ENCODE peak calls at places on chromosomes 7 and 10, in nine cellular contexts. H, U, S, E, V, J, F, T and B are unnamed samples.

GRCh38 chr7:80231719-80232118 is 97.1 kb downstream of the GNAI1 start:
- DNase-seq in S (peak), V (no peak), E (no peak), U (no peak), J (peak), F (peak), T (no peak), H (no peak), B (no peak)

GRCh38 chr10:110269641-110270318 is 34.9 kb downstream of the SMNDC1 start:
- DNase-seq in V (no peak), T (no peak), J (no peak), S (no peak), H (no peak), E (no peak), U (peak), F (peak), B (peak)

GRCh38 chr10:110531687-110532086 is 34.0 kb downstream of the DUSP5 start:
- DNase-seq in F (no peak), V (no peak), E (no peak), J (no peak), H (no peak), S (no peak), U (no peak), T (no peak), B (no peak)

GRCh38 chr10:91745086-91745831 is 53.0 kb upstream of the TNKS2 start:
- DNase-seq in E (no peak), F (no peak), J (no peak), S (peak), U (peak), V (no peak), T (peak), H (no peak), B (no peak)

GRCh38 chr10:117694251-117694650 is 151.7 kb downstream of the EMX2 start:
- DNase-seq in V (no peak), S (no peak), T (no peak), F (no peak), U (no peak), J (no peak), H (no peak), E (no peak), B (no peak)

GRCh38 chr10:33497338-33497737 is 162.9 kb upstream of the NRP1 start:
- DNase-seq in F (no peak), U (no peak), E (no peak), V (no peak), T (no peak), S (no peak), J (no peak), H (no peak), B (no peak)

GRCh38 chr10:78301891-78302738 is 268.5 kb downstream of the RPS24 start:
- DNase-seq in J (no peak), U (peak), T (peak), H (no peak), E (no peak), V (no peak), F (peak), S (peak), B (no peak)

GRCh38 chr7:139702313-139702731 is 75.5 kb downstream of the HIPK2 start:
- DNase-seq in E (peak), J (no peak), U (no peak), F (no peak), S (no peak), T (no peak), V (no peak), H (no peak), B (no peak)

GRCh38 chr7:90892213-90892612 is 296.1 kb downstream of the CDK14 start:
- DNase-seq in F (peak), H (no peak), U (no peak), V (no peak), T (no peak), S (peak), J (no peak), E (no peak), B (no peak)

GRCh38 chr10:105413997-105414396 is 772.9 kb downstream of the SORCS3 start:
- DNase-seq in T (no peak), H (no peak), S (peak), U (no peak), E (no peak), J (no peak), V (no peak), F (no peak), B (no peak)

GRCh38 chr10:14971867-14972448 is 12.8 kb downstream of the MEIG1 start:
- DNase-seq in S (peak), J (no peak), H (peak), F (no peak), V (no peak), U (peak), E (peak), T (peak), B (peak)

GRCh38 chr7:74404388-74404700 is 49.4 kb upstream of the GTF2IRD1 start:
- DNase-seq in U (no peak), E (no peak), H (no peak), V (no peak), T (no peak), J (no peak), F (no peak), S (no peak), B (no peak)

GRCh38 chr10:70678757-70679489 is 6.6 kb downstream of the ADAMTS14 start:
- DNase-seq in S (no peak), F (no peak), H (no peak), E (no peak), U (no peak), V (no peak), J (no peak), T (no peak), B (no peak)

GRCh38 chr10:63558132-63558784 is 37.1 kb downstream of the REEP3 start:
- DNase-seq in J (no peak), T (no peak), F (no peak), V (no peak), E (no peak), U (no peak), H (no peak), S (no peak), B (no peak)

GRCh38 chr10:14648042-14648765 is 126.5 kb downstream of the FAM107B start:
- DNase-seq in T (peak), F (peak), J (no peak), E (peak), U (peak), H (peak), V (peak), S (no peak), B (peak)

GRCh38 chr10:36817898-36818297 is 307.5 kb upstream of the ANKRD30A start:
- DNase-seq in F (no peak), U (no peak), T (no peak), E (no peak), J (no peak), S (no peak), V (no peak), H (no peak), B (no peak)

GRCh38 chr10:79084012-79084971 is 15.5 kb downstream of the ZMIZ1 start:
- DNase-seq in T (peak), E (no peak), V (peak), F (peak), S (peak), J (peak), H (no peak), U (no peak), B (no peak)

GRCh38 chr7:23597908-23598224 is 684 bp downstream of the CCDC126 start:
- DNase-seq in S (no peak), F (no peak), U (no peak), H (peak), J (no peak), E (no peak), T (peak), V (no peak), B (no peak)

GRCh38 chr10:3655528-3655927 is 129.5 kb downstream of the KLF6 start:
- DNase-seq in S (no peak), J (no peak), E (no peak), T (no peak), V (no peak), H (no peak), F (no peak), U (no peak), B (no peak)

GRCh38 chr10:15897282-15897681 is 37.0 kb upstream of the MINDY3 start:
- DNase-seq in F (peak), S (peak), T (no peak), V (no peak), H (no peak), U (no peak), E (no peak), J (no peak), B (no peak)

GRCh38 chr10:86580549-86580886 is 58.9 kb upstream of the WAPL start:
- DNase-seq in V (no peak), S (no peak), J (no peak), F (no peak), T (no peak), E (no peak), H (no peak), U (no peak), B (no peak)

GRCh38 chr7:17722798-17723197 is 217.5 kb downstream of the SNX13 start:
- DNase-seq in U (peak), E (no peak), T (no peak), J (no peak), V (no peak), F (no peak), S (no peak), H (no peak), B (no peak)

GRCh38 chr7:836429-836828 is 4.2 kb downstream of the SUN1 start:
- DNase-seq in T (peak), V (no peak), F (peak), E (peak), H (no peak), S (no peak), J (no peak), U (peak), B (no peak)

GRCh38 chr10:132449051-132449825 is 52.2 kb downstream of the PWWP2B start:
- DNase-seq in V (no peak), T (no peak), U (no peak), H (peak), S (peak), J (no peak), E (peak), F (no peak), B (no peak)

GRCh38 chr10:60869916-60870728 is 73.9 kb downstream of the RHOBTB1 start:
- DNase-seq in J (no peak), H (no peak), T (no peak), S (no peak), E (no peak), V (no peak), F (no peak), U (no peak), B (no peak)

GRCh38 chr10:113450906-113451305 is 101.9 kb upstream of the HABP2 start:
- DNase-seq in T (no peak), U (no peak), S (no peak), J (no peak), V (no peak), H (no peak), F (no peak), E (no peak), B (no peak)

GRCh38 chr10:4561301-4561700 is 264.7 kb upstream of the AKR1E2 start:
- DNase-seq in H (no peak), U (no peak), F (no peak), S (no peak), T (no peak), J (no peak), E (no peak), V (no peak), B (no peak)

GRCh38 chr10:74825033-74825370 is 1.4 kb upstream of the KAT6B start:
- DNase-seq in U (peak), S (no peak), F (no peak), V (no peak), J (no peak), T (peak), E (peak), H (no peak), B (peak)

GRCh38 chr7:151275813-151276577 is 27.5 kb upstream of the SMARCD3 start:
- DNase-seq in H (peak), E (no peak), J (no peak), V (no peak), F (no peak), T (peak), U (no peak), S (no peak), B (no peak)

GRCh38 chr7:2802504-2803341 is 41.4 kb downstream of the GNA12 start:
- DNase-seq in E (no peak), U (no peak), S (peak), J (no peak), H (no peak), T (no peak), V (no peak), F (peak), B (no peak)

GRCh38 chr7:138527746-138528223 is 67.7 kb downstream of the TRIM24 start:
- DNase-seq in S (peak), U (peak), F (no peak), J (no peak), T (no peak), V (no peak), E (no peak), H (no peak), B (peak)

GRCh38 chr10:21519981-21520436 is 5.5 kb downstream of the SKIDA1 start:
- DNase-seq in E (no peak), U (no peak), H (no peak), T (no peak), V (no peak), S (peak), J (no peak), F (peak), B (peak)

GRCh38 chr7:148142660-148143248 is 447.8 kb upstream of the C7orf33 start:
- DNase-seq in E (peak), T (peak), S (peak), J (peak), H (no peak), V (no peak), F (peak), U (peak), B (no peak)

GRCh38 chr10:72228318-72228751 is 12.3 kb upstream of the ASCC1 start:
- DNase-seq in E (no peak), H (no peak), F (no peak), J (no peak), V (no peak), T (no peak), S (no peak), U (no peak), B (no peak)

GRCh38 chr10:82811621-82812020 is 936.6 kb downstream of the NRG3 start:
- DNase-seq in V (no peak), F (no peak), S (peak), U (peak), T (peak), H (no peak), J (no peak), E (peak), B (no peak)

GRCh38 chr10:101229275-101230184 is at the start of gene LBX1:
- DNase-seq in T (peak), H (no peak), U (no peak), V (no peak), S (no peak), E (no peak), F (no peak), J (no peak), B (no peak)
- H3K4me3 ChIP-seq in T (peak), H (no peak), U (peak), V (peak), S (no peak), E (peak), F (no peak), J (no peak), B (no peak)

GRCh38 chr7:26101471-26102151 is 50.4 kb upstream of the NFE2L3 start:
- DNase-seq in V (no peak), F (no peak), J (no peak), U (no peak), S (no peak), T (peak), E (no peak), H (no peak), B (no peak)

GRCh38 chr7:26105931-26106330 is 46.1 kb upstream of the NFE2L3 start:
- DNase-seq in U (no peak), E (no peak), T (peak), V (no peak), F (no peak), S (no peak), H (no peak), J (no peak), B (no peak)

GRCh38 chr7:26102176-26102575 is 49.8 kb upstream of the NFE2L3 start:
- DNase-seq in E (no peak), F (no peak), H (no peak), J (no peak), V (no peak), S (peak), T (no peak), U (no peak), B (no peak)

GRCh38 chr7:26105206-26105605 is 46.8 kb upstream of the NFE2L3 start:
- DNase-seq in H (no peak), T (no peak), F (no peak), E (no peak), V (no peak), J (no peak), U (no peak), S (no peak), B (no peak)

GRCh38 chr7:26103541-26104070 is 48.4 kb upstream of the NFE2L3 start:
- DNase-seq in T (no peak), H (no peak), U (no peak), J (no peak), V (no peak), F (no peak), S (no peak), E (no peak), B (no peak)
- H3K4me3 ChIP-seq in T (no peak), H (no peak), U (no peak), J (no peak), V (no peak), F (no peak), S (no peak), E (no peak), B (no peak)

DNA sequence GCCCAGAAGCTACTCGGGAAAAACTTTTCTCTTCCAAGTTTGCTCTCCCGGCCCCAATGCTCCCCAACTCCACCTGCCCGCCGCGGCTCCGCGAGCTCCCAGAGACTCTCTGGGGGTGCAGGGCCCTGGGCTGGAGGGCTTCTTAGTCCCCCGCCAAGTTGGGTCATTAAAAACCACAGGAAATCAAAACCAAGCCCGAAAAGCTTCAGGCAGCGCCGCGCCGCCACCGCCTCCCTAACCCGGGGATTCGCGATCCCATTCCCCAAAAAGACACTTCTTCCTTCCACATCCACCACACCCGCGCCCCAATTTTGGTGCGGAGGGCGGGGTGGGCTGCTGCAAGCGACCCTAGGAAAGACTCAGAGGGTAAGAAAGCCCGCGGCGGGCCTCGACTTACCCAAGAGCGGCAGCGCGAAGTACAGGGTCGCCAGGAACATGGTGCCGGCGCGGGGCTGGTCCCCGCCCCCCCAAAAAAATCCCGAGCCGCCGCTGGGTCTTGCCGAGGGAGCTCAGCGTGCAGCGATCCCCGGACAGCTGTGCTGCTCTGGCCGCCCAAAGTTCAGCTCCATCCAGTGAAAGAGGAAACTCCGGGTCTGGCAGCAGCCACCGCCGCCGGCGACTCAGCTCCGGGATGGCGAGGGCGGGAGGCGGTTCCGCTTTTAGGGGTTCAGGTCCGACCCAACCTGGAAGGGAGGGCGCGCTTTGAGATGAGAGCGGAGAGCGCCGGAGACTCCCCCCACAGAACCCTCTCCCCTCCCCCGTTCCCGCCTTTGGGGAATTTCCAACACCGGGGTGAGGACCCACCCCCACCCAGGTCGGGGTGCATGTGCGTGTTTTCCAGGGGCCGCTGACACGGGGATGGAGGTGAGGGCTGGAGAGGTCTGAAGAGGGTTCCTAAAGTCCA is 1.2 kb downstream of the GFRA1 start:
- DNase-seq in H (no peak), E (no peak), J (no peak), S (no peak), V (no peak), T (peak), U (peak), F (peak), B (no peak)
- H3K4me3 ChIP-seq in H (no peak), E (no peak), J (peak), S (peak), V (peak), T (peak), U (peak), F (peak), B (no peak)

GRCh38 chr10:95414016-95414830 is 123.4 kb upstream of the PDLIM1 start:
- DNase-seq in E (no peak), H (no peak), T (no peak), J (no peak), U (no peak), V (no peak), S (no peak), F (no peak), B (no peak)

GRCh38 chr10:95413608-95414007 is 122.8 kb upstream of the PDLIM1 start:
- DNase-seq in S (no peak), T (no peak), E (no peak), V (no peak), F (no peak), H (no peak), U (no peak), J (no peak), B (no peak)

GRCh38 chr10:95408148-95408930 is 117.5 kb upstream of the PDLIM1 start:
- DNase-seq in J (no peak), S (peak), U (no peak), T (no peak), F (no peak), V (no peak), E (no peak), H (no peak), B (no peak)

GRCh38 chr10:95408931-95409873 is 118.4 kb upstream of the PDLIM1 start:
- DNase-seq in J (no peak), H (no peak), U (no peak), E (no peak), T (no peak), F (no peak), S (no peak), V (no peak), B (no peak)

DNA sequence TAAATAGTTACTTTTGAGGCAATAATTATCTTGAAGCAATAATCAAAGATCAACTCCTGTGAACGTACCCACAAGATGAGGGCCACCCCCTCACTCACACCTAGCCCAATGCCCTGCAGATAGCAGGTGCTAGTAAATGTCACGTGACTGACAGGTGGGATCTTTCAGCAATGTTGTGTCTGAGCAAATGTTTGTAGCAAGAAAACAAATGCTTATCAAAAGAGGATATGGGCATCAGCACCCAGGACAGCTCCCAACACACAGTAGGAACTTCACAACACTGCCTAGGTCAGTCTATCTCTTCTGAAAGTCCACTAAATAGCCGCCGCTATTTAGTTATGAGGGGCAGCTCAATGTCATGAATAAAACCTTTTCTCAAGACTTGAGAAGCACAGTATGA is 120.8 kb upstream of the PDLIM1 start:
- DNase-seq in F (no peak), V (no peak), H (no peak), E (no peak), J (no peak), S (no peak), T (no peak), U (no peak), B (no peak)
- H3K4me3 ChIP-seq in F (no peak), V (no peak), H (no peak), E (no peak), J (no peak), S (no peak), T (no peak), U (no peak), B (no peak)

GRCh38 chr10:50260791-50261281 is 9.5 kb upstream of the ASAH2 start:
- DNase-seq in S (peak), U (no peak), F (peak), V (no peak), E (no peak), H (no peak), T (no peak), J (no peak), B (peak)
- H3K4me3 ChIP-seq in S (no peak), U (no peak), F (no peak), V (no peak), E (no peak), H (no peak), T (no peak), J (no peak), B (no peak)

DNA sequence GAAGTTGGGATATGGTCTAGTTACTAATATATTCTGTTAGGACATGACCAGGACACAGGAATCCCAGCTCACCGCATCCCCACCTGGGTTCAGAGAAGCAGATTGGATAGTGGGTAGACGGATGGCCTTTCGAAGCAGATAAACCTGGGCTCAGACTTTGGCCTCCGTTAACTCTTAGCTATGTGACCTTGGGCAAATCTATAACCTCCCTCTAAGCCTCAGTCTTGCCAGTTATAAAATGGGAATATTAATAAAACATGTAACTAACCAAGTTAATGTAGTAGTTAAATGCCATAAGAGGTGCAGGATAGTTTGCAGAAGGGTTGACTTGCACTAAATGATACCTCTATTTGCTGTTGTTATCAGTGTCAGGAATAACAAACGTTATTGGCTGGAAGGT is 127.6 kb upstream of the JCAD start:
- DNase-seq in S (no peak), T (no peak), U (no peak), V (no peak), J (no peak), F (no peak), E (no peak), H (no peak), B (no peak)
- H3K4me3 ChIP-seq in S (no peak), T (peak), U (no peak), V (no peak), J (no peak), F (no peak), E (no peak), H (no peak), B (no peak)